ENCODE peak calls at places on chromosomes 11 and 22, in four cellular contexts. M, C, V and T are unnamed samples.

GRCh38 chr22:29072979-29073617 is at the start of gene KREMEN1:
- DNase-seq in V (no peak), C (no peak), M (no peak), T (no peak)

GRCh38 chr11:132072044-132072879 is 701.8 kb downstream of the NTM start:
- DNase-seq in M (peak; percentile 96), V (peak; percentile 96), C (no peak), T (no peak)

GRCh38 chr11:47348859-47349258 is 3.6 kb downstream of the MYBPC3 start:
- DNase-seq in V (peak; percentile 18), M (peak; percentile 50), C (no peak), T (no peak)

GRCh38 chr11:115659061-115659963 is 155.1 kb upstream of the CADM1 start:
- DNase-seq in M (no peak), V (no peak), C (peak; percentile 31), T (no peak)

GRCh38 chr11:5922749-5923426 is 19.2 kb upstream of the OR56A3 start:
- DNase-seq in V (no peak), M (no peak), C (no peak), T (no peak)

GRCh38 chr11:74037309-74037708 is 28.4 kb upstream of the UCP3 start:
- DNase-seq in C (no peak), V (no peak), M (peak; percentile 28), T (no peak)

GRCh38 chr22:29122041-29122440 is 49.2 kb downstream of the KREMEN1 start:
- DNase-seq in M (no peak), V (no peak), C (no peak), T (no peak)

GRCh38 chr11:65278351-65278750 is 16.6 kb downstream of the POLA2 start:
- DNase-seq in M (peak; percentile 47), V (peak; percentile 55), C (no peak), T (no peak)

GRCh38 chr11:74701351-74701750 is 29.9 kb downstream of the CHRDL2 start:
- DNase-seq in V (no peak), M (no peak), C (no peak), T (no peak)

GRCh38 chr11:71562120-71562519 is 3.2 kb upstream of the KRTAP5-10 start:
- DNase-seq in V (peak; percentile 15), C (no peak), M (no peak), T (no peak)

GRCh38 chr11:18365736-18366135 is 28.6 kb upstream of the LDHA start:
- DNase-seq in M (peak; percentile 21), V (no peak), C (no peak), T (no peak)

GRCh38 chr11:65182258-65183170 is 786 bp downstream of the CAPN1 start:
- DNase-seq in C (no peak), V (peak; percentile 21), M (peak; percentile 20), T (peak; percentile 67)

DNA sequence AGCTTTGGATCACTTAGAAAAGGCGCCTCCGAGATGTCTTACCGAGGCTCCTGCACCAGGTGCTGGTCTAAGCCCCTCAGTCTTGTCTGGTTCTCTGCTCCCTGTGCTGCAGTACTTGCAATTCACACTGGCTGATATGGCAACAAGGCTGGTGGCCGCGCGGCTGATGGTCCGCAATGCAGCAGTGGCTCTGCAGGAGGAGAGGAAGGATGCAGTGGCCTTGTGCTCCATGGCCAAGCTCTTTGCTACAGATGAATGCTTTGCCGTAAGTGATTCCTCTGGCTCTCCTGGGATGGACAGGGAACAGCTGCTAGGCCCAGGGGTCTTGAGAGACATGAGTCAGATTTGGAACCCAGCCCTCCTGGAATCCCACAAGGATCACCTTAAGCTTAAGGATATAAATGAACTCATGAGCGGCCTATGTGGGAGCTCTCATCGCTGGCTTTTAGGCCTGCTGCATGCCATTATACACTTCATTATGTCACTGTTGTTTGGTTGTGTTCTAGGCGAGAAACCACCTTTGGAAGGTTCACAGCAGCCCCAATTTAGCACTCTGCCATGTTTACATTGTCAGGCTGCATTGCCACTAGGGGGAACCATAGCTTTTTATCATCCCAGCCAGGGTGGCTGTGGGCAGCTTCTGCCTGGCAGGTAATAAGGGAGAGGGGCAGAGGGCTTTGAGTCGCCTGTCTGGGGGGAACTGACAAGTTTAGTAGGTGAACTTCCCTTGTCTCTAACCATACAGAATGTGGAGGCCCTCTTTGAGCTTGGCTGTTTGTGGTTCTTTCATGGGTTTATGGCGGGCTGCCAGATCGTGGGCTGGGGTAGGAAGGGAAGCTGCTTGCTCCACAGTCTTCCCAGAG is 8.5 kb downstream of the ACAD8 start:
- DNase-seq in M (peak; percentile 26), V (peak; percentile 11), C (peak; percentile 36), T (no peak)
- TF ChIP-seq CTCF in M (peak; percentile 61), V (peak; percentile 46), C (peak; percentile 30), T (no peak)

GRCh38 chr22:46966495-46966845 is 204.0 kb downstream of the TBC1D22A start:
- DNase-seq in C (no peak), M (no peak), V (no peak), T (no peak)

GRCh38 chr22:46963672-46964545 is 201.5 kb downstream of the TBC1D22A start:
- DNase-seq in V (no peak), C (no peak), M (no peak), T (no peak)

GRCh38 chr22:46965552-46966494 is 203.4 kb downstream of the TBC1D22A start:
- DNase-seq in M (no peak), V (no peak), C (no peak), T (no peak)

GRCh38 chr22:46966846-46967245 is 204.4 kb downstream of the TBC1D22A start:
- DNase-seq in C (no peak), M (no peak), V (no peak), T (no peak)

DNA sequence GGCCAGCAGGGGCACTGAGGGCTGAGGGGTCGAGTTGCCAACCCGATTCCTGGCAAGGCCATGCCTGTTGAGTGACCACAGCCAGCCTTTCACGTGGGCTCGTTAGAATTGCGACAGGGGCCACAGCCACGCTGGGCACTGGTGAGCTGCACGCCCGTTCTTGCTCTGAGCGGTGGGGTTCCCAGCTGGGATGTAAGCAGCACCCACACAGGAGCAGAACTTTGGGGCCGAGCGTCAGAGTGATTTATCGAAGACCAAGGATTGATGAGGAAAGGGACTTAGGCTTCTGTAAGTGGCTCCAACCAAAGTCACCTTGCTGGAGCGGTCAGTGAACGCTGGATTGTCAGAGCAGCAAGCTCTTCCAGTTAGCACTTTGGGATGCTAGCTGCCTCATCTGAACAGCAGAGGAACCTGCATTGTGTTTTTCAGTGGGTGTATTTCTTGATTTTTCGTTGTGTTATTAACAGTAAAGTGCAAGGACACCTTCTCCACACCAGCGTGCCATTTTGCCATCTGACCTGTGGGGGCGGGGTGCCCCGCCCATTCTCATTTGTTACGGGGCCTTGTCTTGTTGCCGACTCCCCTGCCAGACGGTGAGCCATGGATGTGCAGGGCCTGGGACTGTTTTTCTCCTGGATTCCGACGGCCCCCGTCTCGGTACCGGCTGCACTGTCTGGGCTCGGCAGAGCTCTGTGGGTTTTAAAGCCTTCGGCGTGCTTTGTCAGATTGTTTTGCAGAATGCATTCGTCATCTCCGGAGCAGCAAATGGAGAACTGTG is 202.5 kb downstream of the TBC1D22A start:
- DNase-seq in V (no peak), M (no peak), C (no peak), T (no peak)
- TF ChIP-seq CTCF in V (no peak), M (no peak), C (no peak), T (no peak)

GRCh38 chr11:61827573-61828378 is at the start of gene FADS2:
- DNase-seq in M (peak; percentile 97), C (peak; percentile 96), V (peak; percentile 94), T (peak; percentile 66)
- TF ChIP-seq CTCF in M (no peak), C (no peak), V (peak; percentile 1), T (no peak)

GRCh38 chr11:80320765-80321164 is 879.9 kb upstream of the TENM4 start:
- DNase-seq in C (no peak), M (no peak), V (no peak), T (no peak)
- TF ChIP-seq CTCF in C (peak; percentile 15), M (no peak), V (no peak), T (no peak)

DNA sequence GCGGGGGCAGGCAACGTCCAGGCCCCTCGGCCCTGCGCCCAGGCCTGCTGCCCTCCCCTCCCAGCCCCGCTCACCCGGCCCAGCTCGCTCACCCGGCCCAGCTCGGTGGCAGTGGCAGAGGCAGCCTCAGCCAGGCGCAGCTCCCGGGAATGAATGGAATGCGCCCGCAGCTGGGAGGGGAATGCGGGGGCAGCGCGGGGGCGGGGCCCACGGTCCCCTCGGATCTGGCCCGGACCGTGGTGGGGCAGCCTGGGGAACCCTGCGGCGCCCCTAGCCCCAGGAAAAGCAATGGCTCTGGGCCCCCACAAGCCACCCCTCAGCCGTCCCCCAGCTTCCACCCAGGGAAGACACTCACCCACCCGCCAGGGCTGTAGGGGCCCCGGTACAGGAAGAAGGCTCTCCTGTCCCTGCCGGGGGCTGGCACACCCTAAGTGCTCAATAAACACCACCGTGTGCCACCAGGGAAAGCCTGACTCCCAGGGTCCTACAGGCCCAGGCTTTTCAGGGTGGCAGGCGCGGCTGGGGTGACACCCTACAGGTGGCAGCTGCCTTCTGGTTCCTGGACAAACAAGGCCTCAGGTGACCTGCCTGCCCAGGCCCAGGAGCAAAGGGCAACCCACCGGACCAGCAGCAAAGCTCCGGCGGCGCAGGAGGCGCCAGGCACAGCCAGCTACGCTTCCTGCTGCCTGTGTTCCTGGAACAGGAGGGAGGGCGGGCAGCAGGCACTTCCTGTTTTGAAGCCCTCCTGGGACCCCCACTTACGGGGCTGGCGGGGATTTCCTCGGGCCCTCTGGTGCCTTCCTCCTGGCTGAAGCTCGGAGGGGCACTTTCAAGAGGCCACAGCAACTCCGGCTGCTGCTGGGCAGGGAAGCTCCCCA is 13.8 kb downstream of the PLXNB2 start:
- DNase-seq in M (peak; percentile 80), V (peak; percentile 67), C (peak; percentile 63), T (no peak)
- TF ChIP-seq CTCF in M (no peak), V (no peak), C (no peak), T (no peak)

GRCh38 chr22:38264322-38264843 is 8.4 kb downstream of the TMEM184B start:
- DNase-seq in M (no peak), C (no peak), V (no peak), T (no peak)

GRCh38 chr22:38261478-38261803 is 11.4 kb downstream of the TMEM184B start:
- DNase-seq in C (no peak), V (peak; percentile 41), M (no peak), T (no peak)

GRCh38 chr22:38260760-38261477 is 11.9 kb downstream of the TMEM184B start:
- DNase-seq in M (no peak), V (peak; percentile 42), C (no peak), T (no peak)

GRCh38 chr22:38259370-38259769 is 13.4 kb downstream of the TMEM184B start:
- DNase-seq in M (no peak), C (no peak), V (no peak), T (no peak)

GRCh38 chr22:38262051-38262795 is 10.6 kb downstream of the TMEM184B start:
- DNase-seq in M (no peak), C (no peak), V (no peak), T (peak; percentile 61)
- TF ChIP-seq CTCF in M (peak; percentile 55), C (peak; percentile 29), V (peak; percentile 46), T (peak; percentile 64)

GRCh38 chr11:63666874-63667273 is 4.3 kb downstream of the ATL3 start:
- DNase-seq in V (peak; percentile 70), M (peak; percentile 62), C (no peak), T (no peak)

GRCh38 chr11:63668396-63668795 is 2.8 kb downstream of the ATL3 start:
- DNase-seq in M (no peak), V (no peak), C (no peak), T (no peak)

GRCh38 chr11:63667993-63668392 is 3.2 kb downstream of the ATL3 start:
- DNase-seq in C (no peak), M (peak; percentile 85), V (peak; percentile 98), T (no peak)

GRCh38 chr11:63660972-63661371 is 10.2 kb downstream of the ATL3 start:
- DNase-seq in M (no peak), V (no peak), C (no peak), T (no peak)

DNA sequence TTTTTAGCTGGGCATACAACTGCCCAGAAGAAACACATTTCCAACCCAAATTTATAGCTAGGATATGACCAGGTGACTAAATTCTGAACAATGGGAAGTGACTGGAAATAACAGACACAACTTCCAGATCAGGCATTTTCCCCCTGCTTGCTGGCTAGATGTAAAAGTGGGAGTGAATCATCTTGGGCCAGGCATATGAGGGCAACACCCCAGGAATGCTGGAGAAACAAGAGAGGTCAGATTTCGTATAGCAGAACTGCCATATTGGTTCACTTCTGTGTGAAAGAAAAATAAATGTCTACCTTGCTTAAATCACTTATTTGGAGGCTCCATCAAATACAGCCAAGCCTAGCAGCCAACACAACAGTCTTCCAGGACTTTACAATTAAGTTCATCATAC is 7.4 kb downstream of the ATL3 start:
- DNase-seq in M (peak; percentile 63), C (no peak), V (peak; percentile 78), T (no peak)
- TF ChIP-seq CTCF in M (no peak), C (no peak), V (no peak), T (no peak)